ENCODE peak calls at places on chromosome 1, in seven cellular contexts. S, N, P, W, B, E and D are unnamed samples.

GRCh38 chr1:26094677-26095383 is 16.8 kb upstream of the PDIK1L start:
- DNase-seq in S (no peak), N (no peak), P (peak; percentile 92), W (no peak), B (no peak), E (peak; percentile 57), D (no peak)

GRCh38 chr1:104574619-104575018 is 824.9 kb downstream of the AMY1C start:
- DNase-seq in S (no peak), N (no peak), P (no peak), W (no peak), B (no peak), E (no peak), D (no peak)

GRCh38 chr1:218585565-218586184 is 240.5 kb downstream of the TGFB2 start:
- DNase-seq in S (no peak), N (peak; percentile 55), P (peak; percentile 90), W (peak; percentile 63), B (no peak), E (no peak), D (peak; percentile 43)

GRCh38 chr1:43947890-43948437 is 1.2 kb downstream of the IPO13 start:
- DNase-seq in S (no peak), N (no peak), P (no peak), W (no peak), B (no peak), E (no peak), D (no peak)

GRCh38 chr1:46166521-46167462 is 8.1 kb upstream of the TSPAN1 start:
- DNase-seq in S (peak; percentile 41), N (no peak), P (peak; percentile 50), W (no peak), B (no peak), E (peak; percentile 68), D (no peak)

GRCh38 chr1:212655668-212656440 is 43.8 kb downstream of the BATF3 start:
- DNase-seq in S (no peak), N (no peak), P (peak; percentile 67), W (peak; percentile 91), B (no peak), E (no peak), D (no peak)

GRCh38 chr1:221759436-221759835 is 17.5 kb upstream of the DUSP10 start:
- DNase-seq in S (no peak), N (no peak), P (no peak), W (no peak), B (no peak), E (no peak), D (no peak)

GRCh38 chr1:197998110-197998509 is 80.9 kb downstream of the LHX9 start:
- DNase-seq in S (no peak), N (peak; percentile 4), P (peak; percentile 34), W (no peak), B (no peak), E (no peak), D (no peak)

GRCh38 chr1:231862611-231863010 is 236.0 kb downstream of the DISC1 start:
- DNase-seq in S (no peak), N (no peak), P (no peak), W (no peak), B (no peak), E (peak; percentile 33), D (no peak)

DNA sequence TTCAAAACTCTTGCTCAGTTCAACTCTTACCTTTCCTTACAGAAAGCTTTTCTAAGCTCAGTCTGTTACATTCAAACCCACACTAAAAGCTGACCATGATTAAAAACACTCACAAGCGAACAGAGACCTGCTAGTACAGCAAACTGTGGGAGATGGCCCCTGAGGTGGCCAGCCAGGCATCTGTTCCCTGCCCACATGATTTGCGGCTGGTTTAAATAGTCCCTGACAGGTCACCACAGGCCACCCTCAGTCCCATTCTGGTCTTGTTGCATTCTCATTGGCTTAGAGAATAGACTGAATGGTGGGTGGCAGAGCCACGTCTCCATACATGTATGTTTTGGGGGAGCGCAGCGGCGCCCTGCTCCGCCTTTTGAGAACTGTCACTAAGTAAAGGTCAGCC is 2.3 kb upstream of the ACTA1 start:
- DNase-seq in S (no peak), N (no peak), P (no peak), W (no peak), B (no peak), E (no peak), D (no peak)
- H3K27ac ChIP-seq in S (no peak overlapping the region), N (no peak overlapping the region), P (no peak overlapping the region), W (no peak overlapping the region), B (no peak overlapping the region), E (peak overlapping the region; percentile 74), D (no peak overlapping the region)

GRCh38 chr1:171877711-171878110 is 36.4 kb downstream of the DNM3 start:
- DNase-seq in S (no peak), N (no peak), P (no peak), W (no peak), B (no peak), E (no peak), D (peak; percentile 58)
- H3K27ac ChIP-seq in S (no peak overlapping the region), N (no peak overlapping the region), P (no peak overlapping the region), W (no peak overlapping the region), B (no peak overlapping the region), E (no peak overlapping the region), D (no peak overlapping the region)

GRCh38 chr1:59294423-59294822 is 2.5 kb upstream of the FGGY start:
- DNase-seq in S (no peak), N (no peak), P (no peak), W (no peak), B (no peak), E (no peak), D (no peak)
- H3K27ac ChIP-seq in S (no peak overlapping the region), N (no peak overlapping the region), P (no peak overlapping the region), W (peak overlapping the region; percentile 96), B (no peak overlapping the region), E (no peak overlapping the region), D (no peak overlapping the region)

GRCh38 chr1:84736944-84737343 is 46.7 kb upstream of the SSX2IP start:
- DNase-seq in S (no peak), N (no peak), P (no peak), W (peak; percentile 0), B (no peak), E (no peak), D (no peak)

GRCh38 chr1:84738237-84738636 is 48.0 kb upstream of the SSX2IP start:
- DNase-seq in S (no peak), N (no peak), P (no peak), W (peak; percentile 8), B (no peak), E (no peak), D (no peak)

GRCh38 chr1:84737572-84737971 is 47.3 kb upstream of the SSX2IP start:
- DNase-seq in S (no peak), N (no peak), P (no peak), W (no peak), B (no peak), E (no peak), D (no peak)

GRCh38 chr1:84742653-84743052 is 52.4 kb upstream of the SSX2IP start:
- DNase-seq in S (no peak), N (no peak), P (no peak), W (peak; percentile 10), B (no peak), E (no peak), D (no peak)

GRCh38 chr1:84740050-84740714 is 49.9 kb upstream of the SSX2IP start:
- DNase-seq in S (no peak), N (no peak), P (no peak), W (peak; percentile 23), B (no peak), E (no peak), D (no peak)
- H3K27ac ChIP-seq in S (no peak overlapping the region), N (no peak overlapping the region), P (no peak overlapping the region), W (no peak overlapping the region), B (no peak overlapping the region), E (no peak overlapping the region), D (no peak overlapping the region)

GRCh38 chr1:235106457-235106856 is 22.2 kb downstream of the TOMM20 start:
- DNase-seq in S (no peak), N (no peak), P (no peak), W (no peak), B (no peak), E (no peak), D (no peak)
- H3K27ac ChIP-seq in S (no peak overlapping the region), N (no peak overlapping the region), P (no peak overlapping the region), W (no peak overlapping the region), B (no peak overlapping the region), E (no peak overlapping the region), D (no peak overlapping the region)

GRCh38 chr1:7350804-7351203 is 420.3 kb upstream of the VAMP3 start:
- DNase-seq in S (no peak), N (no peak), P (no peak), W (no peak), B (no peak), E (no peak), D (no peak)
- H3K27ac ChIP-seq in S (no peak overlapping the region), N (no peak overlapping the region), P (no peak overlapping the region), W (no peak overlapping the region), B (no peak overlapping the region), E (no peak overlapping the region), D (no peak overlapping the region)

GRCh38 chr1:8941906-8942305 is 3.8 kb upstream of the CA6 start:
- DNase-seq in S (no peak), N (no peak), P (no peak), W (peak; percentile 55), B (no peak), E (no peak), D (peak; percentile 59)

GRCh38 chr1:8937701-8938100 is 8.0 kb upstream of the CA6 start:
- DNase-seq in S (no peak), N (no peak), P (no peak), W (no peak), B (no peak), E (no peak), D (no peak)

GRCh38 chr1:8943516-8943896 is 2.2 kb upstream of the CA6 start:
- DNase-seq in S (no peak), N (no peak), P (peak; percentile 81), W (no peak), B (no peak), E (no peak), D (no peak)

GRCh38 chr1:8939362-8939995 is 6.2 kb upstream of the CA6 start:
- DNase-seq in S (no peak), N (no peak), P (no peak), W (peak; percentile 81), B (no peak), E (no peak), D (peak; percentile 72)

GRCh38 chr1:8938232-8939117 is 7.2 kb upstream of the CA6 start:
- DNase-seq in S (no peak), N (no peak), P (no peak), W (no peak), B (no peak), E (no peak), D (no peak)
- H3K27ac ChIP-seq in S (no peak overlapping the region), N (no peak overlapping the region), P (no peak overlapping the region), W (peak overlapping the region; percentile 54), B (peak overlapping the region; percentile 61), E (peak overlapping the region; percentile 51), D (no peak overlapping the region)